ENCODE peak calls at places on chromosomes 2 and 18, in four cellular contexts. Z is stimulated activated CD4-positive, alpha-beta T cell treated with anti-CD3 and anti-CD28 coated beads, Interleukin-4, amount 100 ng/mL, for 4 hours; L is HFFc6; X is heart left ventricle. S is an unnamed sample.

GRCh38 chr2:68961380-68961779 is 8.7 kb upstream of the GKN2 start:
- DNase-seq in X (no peak), L (no peak), Z (no peak), S (no peak)

GRCh38 chr2:134072973-134073490 is 180.8 kb upstream of the MGAT5 start:
- DNase-seq in L (no peak), X (no peak), Z (no peak), S (no peak)

GRCh38 chr2:145344076-145344724 is 824.3 kb upstream of the ZEB2 start:
- DNase-seq in X (no peak), Z (no peak), L (peak), S (no peak)

GRCh38 chr2:11375025-11375688 is 30.7 kb upstream of the ROCK2 start:
- DNase-seq in X (no peak), L (no peak), Z (no peak), S (no peak)

GRCh38 chr18:74316257-74317180 is 880 bp downstream of the C18orf63 start:
- DNase-seq in Z (no peak), L (peak), X (no peak), S (no peak)

GRCh38 chr18:3603460-3604259 is 153.7 kb downstream of the TGIF1 start:
- DNase-seq in X (no peak), Z (no peak), L (peak), S (no peak)

GRCh38 chr18:76449110-76449453 is 46.0 kb downstream of the ZNF516 start:
- DNase-seq in Z (no peak), X (no peak), L (no peak), S (no peak)

GRCh38 chr2:105777071-105777482 is 32.4 kb downstream of the NCK2 start:
- DNase-seq in X (no peak), Z (no peak), L (no peak), S (no peak)

GRCh38 chr2:237724811-237725478 is 73.6 kb upstream of the RBM44 start:
- DNase-seq in Z (no peak), X (no peak), L (no peak), S (no peak)

GRCh38 chr2:236673126-236673822 is 103.6 kb downstream of the ACKR3 start:
- DNase-seq in X (no peak), Z (no peak), L (no peak), S (no peak)

GRCh38 chr18:44033144-44033543 is 647.5 kb upstream of the SETBP1 start:
- DNase-seq in Z (no peak), X (no peak), L (no peak), S (no peak)

GRCh38 chr2:628651-629050 is 48.6 kb downstream of the TMEM18 start:
- DNase-seq in X (no peak), Z (no peak), L (no peak), S (no peak)

GRCh38 chr18:47975701-47976100 is 45.2 kb upstream of the SMAD2 start:
- DNase-seq in L (no peak), Z (no peak), X (no peak), S (no peak)

GRCh38 chr2:98263362-98263761 is 82.9 kb upstream of the CNGA3 start:
- DNase-seq in L (no peak), X (no peak), Z (no peak), S (no peak)

GRCh38 chr2:240213476-240214391 is 73.3 kb upstream of the OTOS start:
- DNase-seq in Z (no peak), X (no peak), L (no peak), S (no peak)

GRCh38 chr2:240775911-240776310 is 44.1 kb downstream of the KIF1A start:
- DNase-seq in L (no peak), X (no peak), Z (no peak), S (no peak)

GRCh38 chr2:234978466-234979203 is 26.8 kb downstream of the SH3BP4 start:
- DNase-seq in Z (no peak), L (no peak), X (no peak), S (no peak)

GRCh38 chr2:241156997-241157441 is 6.8 kb downstream of the PPP1R7 start:
- DNase-seq in Z (no peak), L (no peak), X (no peak), S (no peak)

GRCh38 chr2:218852911-218853667 is 6.5 kb upstream of the WNT6 start:
- DNase-seq in L (peak), Z (peak), X (peak), S (peak)

GRCh38 chr2:133352719-133353118 is 215.5 kb downstream of the NCKAP5 start:
- DNase-seq in L (no peak), Z (no peak), X (peak), S (no peak)

GRCh38 chr2:7950035-7950612 is 731.7 kb upstream of the ID2 start:
- DNase-seq in Z (no peak), L (no peak), X (no peak), S (no peak)

GRCh38 chr2:115094441-115094840 is 652.0 kb downstream of the DPP10 start:
- DNase-seq in X (no peak), Z (no peak), L (no peak), S (no peak)

S was measured in activated CD4-positive, alpha-beta T cell treated with anti-CD3 and anti-CD28 coated beads, Interleukin-2, amount 50 U/mL, for 24 hours.